ENCODE peak calls at places on chromosome 4, in five cellular contexts. J is stomach, H is transverse colon, O is upper lobe of left lung, B is GM12878. G is an unnamed sample. For H3K4me1, the result is how much of the 10 kb centered on the place peaks cover.

GRCh38 chr4:40264497-40264896 is 67.7 kb downstream of the RHOH start:
- DNase-seq in J (no peak), H (no peak), B (no peak), O (no peak), G (no peak)

GRCh38 chr4:10606483-10607155 is 77.9 kb downstream of the CLNK start:
- DNase-seq in H (no peak), B (no peak), J (no peak), O (no peak), G (no peak)

GRCh38 chr4:15144249-15144966 is 142.1 kb downstream of the CPEB2 start:
- DNase-seq in O (no peak), H (no peak), J (no peak), B (no peak), G (no peak)

GRCh38 chr4:180028682-180029081 is 2214.5 kb upstream of the TENM3 start:
- DNase-seq in O (no peak), B (peak), H (peak), J (no peak), G (no peak)

GRCh38 chr4:87745058-87745842 is 54.1 kb upstream of the IBSP start:
- DNase-seq in J (no peak), B (no peak), O (peak), H (no peak), G (no peak)

GRCh38 chr4:13627185-13627605 is 330 bp downstream of the BOD1L1 start:
- DNase-seq in H (peak), J (no peak), O (no peak), B (no peak), G (no peak)

GRCh38 chr4:20418865-20419451 is 167.3 kb downstream of the SLIT2 start:
- DNase-seq in B (peak), H (no peak), J (no peak), O (no peak), G (no peak)

GRCh38 chr4:173794662-173795061 is 264.6 kb upstream of the HAND2 start:
- DNase-seq in J (no peak), B (no peak), H (no peak), O (no peak), G (no peak)

GRCh38 chr4:89681219-89681618 is 155.7 kb downstream of the SNCA start:
- DNase-seq in J (no peak), B (no peak), O (peak), H (no peak), G (no peak)

GRCh38 chr4:51906167-51906647 is 63.3 kb downstream of the DCUN1D4 start:
- DNase-seq in H (no peak), J (no peak), O (no peak), B (peak), G (no peak)

GRCh38 chr4:163816494-163816893 is 322.0 kb downstream of the TMA16 start:
- DNase-seq in O (no peak), B (no peak), H (no peak), J (no peak), G (no peak)

GRCh38 chr4:4687935-4688727 is 146.3 kb upstream of the STX18 start:
- DNase-seq in J (no peak), O (no peak), H (no peak), B (no peak), G (no peak)

GRCh38 chr4:177964693-177965168 is 522.5 kb upstream of the AGA start:
- DNase-seq in B (no peak), O (no peak), J (no peak), H (no peak), G (no peak)

GRCh38 chr4:183626168-183626567 is 32.8 kb downstream of the RWDD4 start:
- DNase-seq in J (no peak), H (no peak), B (no peak), O (no peak), G (no peak)

GRCh38 chr4:86497980-86498379 is 96.1 kb upstream of the PTPN13 start:
- DNase-seq in H (no peak), O (no peak), B (no peak), J (no peak), G (no peak)

GRCh38 chr4:92529510-92529909 is 225.7 kb downstream of the GRID2 start:
- DNase-seq in H (no peak), J (no peak), O (no peak), B (no peak), G (no peak)

GRCh38 chr4:20832821-20833220 is 132.6 kb downstream of the PACRGL start:
- DNase-seq in J (no peak), B (no peak), H (no peak), O (no peak), G (no peak)

GRCh38 chr4:184199780-184200179 is 17.9 kb downstream of the ENPP6 start:
- DNase-seq in O (no peak), J (no peak), H (no peak), B (no peak), G (no peak)

GRCh38 chr4:83114576-83114975 is at the start of gene PLAC8:
- DNase-seq in H (peak), B (peak), O (no peak), J (peak), G (no peak)

GRCh38 chr4:179225594-179225993 is 1783.4 kb upstream of the AGA start:
- DNase-seq in B (no peak), H (no peak), O (no peak), J (no peak), G (no peak)

GRCh38 chr4:187664011-187664410 is 331.6 kb upstream of the ZFP42 start:
- DNase-seq in J (no peak), O (no peak), H (no peak), B (no peak), G (no peak)

GRCh38 chr4:5730993-5731975 is 20.3 kb downstream of the EVC start:
- DNase-seq in B (no peak), O (peak), H (no peak), J (no peak), G (no peak)

GRCh38 chr4:111802191-111802590 is 343.1 kb upstream of the FAM241A start:
- DNase-seq in H (no peak), B (no peak), O (no peak), J (no peak), G (no peak)

GRCh38 chr4:145954924-145955339 is 16.3 kb upstream of the ZNF827 start:
- DNase-seq in H (no peak), J (no peak), O (no peak), B (no peak), G (no peak)

GRCh38 chr4:150173854-150174398 is 95.7 kb downstream of the DCLK2 start:
- DNase-seq in H (no peak), J (no peak), B (no peak), O (no peak), G (no peak)

GRCh38 chr4:109298279-109299010 is 4.0 kb downstream of the COL25A1 start:
- DNase-seq in J (no peak), O (no peak), H (no peak), B (no peak), G (no peak)

GRCh38 chr4:88737304-88738015 is 39.8 kb upstream of the NAP1L5 start:
- DNase-seq in J (peak), B (peak), H (peak), O (no peak), G (no peak)

GRCh38 chr4:80306255-80306654 is 29.3 kb upstream of the CFAP299 start:
- DNase-seq in B (no peak), H (no peak), J (no peak), O (no peak), G (no peak)

DNA sequence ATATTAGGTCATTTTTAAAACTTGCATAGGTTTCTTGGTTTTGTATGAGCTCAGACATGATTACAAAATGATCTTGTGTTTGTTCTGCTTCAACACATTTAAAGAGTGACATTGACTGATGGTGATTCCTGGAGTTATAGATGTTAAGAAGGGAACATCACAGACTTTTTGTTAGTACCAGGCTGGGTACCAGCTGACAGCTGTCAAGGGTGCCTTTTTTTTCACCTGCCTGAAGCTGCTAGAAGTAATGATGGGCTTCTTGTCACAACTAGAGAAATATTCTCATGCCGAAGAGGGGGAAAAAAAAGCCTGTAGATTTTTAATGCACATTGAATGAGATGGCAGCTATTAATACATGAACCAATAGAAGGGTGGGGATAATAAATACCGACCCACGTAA is 226.6 kb upstream of the TRAM1L1 start:
- DNase-seq in H (no peak), J (no peak), B (no peak), O (no peak), G (no peak)
- TF ChIP-seq EP300 in H (no peak), J (no peak), B (no peak), O (no peak), G (no peak)

DNA sequence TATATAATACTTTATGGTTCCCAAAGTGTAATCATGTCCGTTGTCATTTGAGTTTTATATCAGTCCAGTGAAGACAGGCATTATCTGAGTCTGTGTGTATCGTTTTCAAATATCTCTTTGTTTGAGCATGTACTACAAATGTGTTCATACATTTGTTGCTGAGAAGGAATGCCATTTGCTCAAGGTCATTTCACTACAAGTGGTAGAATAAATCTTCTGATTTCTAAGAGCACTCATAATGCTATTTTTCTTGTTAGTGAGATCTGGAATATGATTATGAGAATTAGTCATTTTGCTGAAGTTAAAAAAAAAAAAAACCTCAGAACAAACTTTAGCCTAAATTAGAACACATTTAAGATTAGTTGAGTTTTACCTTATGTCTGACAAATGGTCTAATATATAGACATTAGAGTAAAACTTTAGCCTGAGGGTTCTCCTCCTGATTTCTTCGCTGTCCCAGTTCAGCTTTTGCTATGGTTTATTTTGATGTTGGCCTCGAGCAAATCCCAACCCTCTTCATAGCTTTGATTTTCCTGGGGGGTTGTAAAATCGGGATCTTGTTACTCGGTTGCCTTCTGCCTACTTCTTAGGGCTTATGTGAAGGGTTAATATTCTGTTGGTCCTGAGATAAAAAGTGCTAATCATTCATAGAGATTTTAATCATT is 87.1 kb downstream of the TMEM131L start:
- DNase-seq in J (no peak), H (no peak), O (no peak), B (no peak), G (no peak)
- H3K27ac ChIP-seq in J (no peak), H (peak), O (no peak), B (no peak), G (no peak)

DNA sequence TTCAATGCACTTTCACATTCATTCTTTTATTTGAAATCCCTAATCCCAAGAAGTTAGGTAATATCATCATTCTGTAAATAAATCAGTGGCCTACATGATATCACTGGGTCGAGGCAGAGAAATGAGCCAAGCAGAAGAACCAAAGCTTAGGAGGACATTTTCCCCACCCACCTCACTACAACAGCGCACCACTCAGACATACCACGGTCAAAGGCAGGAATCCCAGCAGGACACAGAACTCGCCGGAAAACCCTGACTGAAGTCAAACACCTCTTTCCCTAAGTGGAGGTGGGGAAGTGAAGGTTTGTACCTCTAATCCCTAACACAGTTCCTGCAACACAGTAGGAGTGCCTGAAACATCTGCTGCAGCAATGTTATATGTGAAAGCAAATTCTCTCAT is 21.5 kb downstream of the RELL1 start:
- DNase-seq in B (no peak), H (no peak), O (no peak), J (no peak), G (no peak)
- H3K4me1 ChIP-seq in B (under half), H (half or more), O (half or more), J (half or more), G (under half)

DNA sequence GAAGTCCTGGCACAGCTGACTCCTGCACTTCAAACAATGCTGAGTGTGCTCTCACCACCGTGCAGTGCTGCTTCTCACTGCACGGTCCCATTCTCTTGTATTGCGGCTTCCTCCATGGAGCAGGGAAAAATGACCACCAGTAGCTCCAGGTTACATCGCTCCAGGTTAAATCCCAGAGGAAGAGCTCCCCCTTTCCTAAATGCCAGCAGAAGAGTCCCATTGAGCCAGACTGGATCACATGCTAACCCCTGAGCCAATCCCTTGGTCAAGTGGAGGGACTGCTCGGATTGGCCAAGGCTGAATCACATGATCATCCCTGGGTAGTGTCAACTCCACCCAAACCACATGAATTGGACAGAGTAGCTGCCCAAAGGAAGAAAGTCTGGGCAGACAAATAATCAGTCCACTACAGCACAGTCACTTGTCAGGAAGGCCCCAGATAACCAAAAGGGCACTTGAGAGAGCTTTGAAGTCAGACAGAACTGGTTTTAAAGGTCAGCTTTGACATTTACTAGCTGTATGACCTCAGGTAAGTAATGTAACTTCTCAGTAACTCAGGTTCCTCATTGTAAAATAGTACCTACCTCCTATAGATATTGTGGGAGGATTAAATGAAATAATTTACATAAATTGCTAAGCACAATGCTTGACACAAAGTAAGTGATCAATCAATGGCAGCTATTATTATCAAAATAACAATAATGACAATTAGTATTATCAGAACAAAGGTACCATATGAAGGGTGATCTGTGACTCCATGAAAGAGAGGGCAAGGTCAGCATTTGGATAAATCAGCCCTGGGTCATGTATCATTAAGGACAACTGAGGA is 14.3 kb downstream of the TEC start:
- DNase-seq in J (no peak), O (no peak), H (no peak), B (no peak), G (no peak)
- TF ChIP-seq EP300 in J (no peak), O (no peak), H (no peak), B (no peak), G (no peak)

GRCh38 chr4:76800902-76801301 is 97.0 kb downstream of the SOWAHB start:
- DNase-seq in H (no peak), O (no peak), B (peak), J (no peak), G (no peak)

GRCh38 chr4:76802546-76803021 is 95.4 kb downstream of the SOWAHB start:
- DNase-seq in J (no peak), B (no peak), H (no peak), O (no peak), G (no peak)

GRCh38 chr4:76799718-76800117 is 98.2 kb downstream of the SOWAHB start:
- DNase-seq in J (no peak), O (no peak), B (no peak), H (no peak), G (no peak)

GRCh38 chr4:76803522-76803921 is 94.4 kb downstream of the SOWAHB start:
- DNase-seq in J (no peak), O (no peak), B (no peak), H (no peak), G (peak)

GRCh38 chr4:76801621-76802545 is 96.1 kb downstream of the SOWAHB start:
- DNase-seq in O (peak), B (no peak), H (no peak), J (no peak), G (no peak)
- H3K27ac ChIP-seq in O (peak), B (no peak), H (no peak), J (no peak), G (no peak)

G was measured in tibial nerve.